ENCODE peak calls at places on chromosome 2, in six cellular contexts. One of them, this sample, is unnamed.
A peak's percentile ranks its signal among the peaks of the same experiment; 100 is the strongest.

GRCh38 chr2:158204741-158205165 is 103.1 kb downstream of the UPP2 start:
- DNase-seq in GM12878: no peak
- DNase-seq in stimulated activated CD4-positive, alpha-beta T cell treated with anti-CD3 and anti-CD28 coated beads, Interleukin-12 subunit alpha, Interleukin-12 subunit beta, amount 100 ng/mL, for 24 hours: no peak
- DNase-seq in neural crest cell: no peak
- DNase-seq in DMS79: no peak
- DNase-seq in ELF-1: no peak
- DNase-seq in this sample: no peak

GRCh38 chr2:85129861-85130260 is 3.3 kb upstream of the TCF7L1 start:
- DNase-seq in stimulated activated CD4-positive, alpha-beta T cell treated with anti-CD3 and anti-CD28 coated beads, Interleukin-12 subunit alpha, Interleukin-12 subunit beta, amount 100 ng/mL, for 24 hours: no peak
- DNase-seq in ELF-1: no peak
- DNase-seq in GM12878: no peak
- DNase-seq in DMS79: no peak
- DNase-seq in neural crest cell: no peak
- DNase-seq in this sample: no peak

GRCh38 chr2:6181525-6182270 is 489.5 kb downstream of the SOX11 start:
- DNase-seq in ELF-1: no peak
- DNase-seq in GM12878: no peak
- DNase-seq in neural crest cell: no peak
- DNase-seq in DMS79: peak; percentile 35
- DNase-seq in stimulated activated CD4-positive, alpha-beta T cell treated with anti-CD3 and anti-CD28 coated beads, Interleukin-12 subunit alpha, Interleukin-12 subunit beta, amount 100 ng/mL, for 24 hours: no peak
- DNase-seq in this sample: no peak

GRCh38 chr2:216620806-216621205 is 12.4 kb upstream of the IGFBP2 start:
- DNase-seq in stimulated activated CD4-positive, alpha-beta T cell treated with anti-CD3 and anti-CD28 coated beads, Interleukin-12 subunit alpha, Interleukin-12 subunit beta, amount 100 ng/mL, for 24 hours: no peak
- DNase-seq in DMS79: no peak
- DNase-seq in ELF-1: no peak
- DNase-seq in GM12878: no peak
- DNase-seq in neural crest cell: peak; percentile 18
- DNase-seq in this sample: no peak

GRCh38 chr2:422676-423435 is 135.0 kb upstream of the ALKAL2 start:
- DNase-seq in DMS79: no peak
- DNase-seq in neural crest cell: no peak
- DNase-seq in GM12878: no peak
- DNase-seq in ELF-1: no peak
- DNase-seq in stimulated activated CD4-positive, alpha-beta T cell treated with anti-CD3 and anti-CD28 coated beads, Interleukin-12 subunit alpha, Interleukin-12 subunit beta, amount 100 ng/mL, for 24 hours: no peak
- DNase-seq in this sample: no peak

GRCh38 chr2:215407061-215407460 is 28.8 kb downstream of the FN1 start:
- DNase-seq in neural crest cell: no peak
- DNase-seq in GM12878: no peak
- DNase-seq in stimulated activated CD4-positive, alpha-beta T cell treated with anti-CD3 and anti-CD28 coated beads, Interleukin-12 subunit alpha, Interleukin-12 subunit beta, amount 100 ng/mL, for 24 hours: no peak
- DNase-seq in DMS79: no peak
- DNase-seq in ELF-1: no peak
- DNase-seq in this sample: no peak

GRCh38 chr2:144776766-144777165 is 256.8 kb upstream of the ZEB2 start:
- DNase-seq in stimulated activated CD4-positive, alpha-beta T cell treated with anti-CD3 and anti-CD28 coated beads, Interleukin-12 subunit alpha, Interleukin-12 subunit beta, amount 100 ng/mL, for 24 hours: no peak
- DNase-seq in ELF-1: no peak
- DNase-seq in DMS79: no peak
- DNase-seq in GM12878: no peak
- DNase-seq in neural crest cell: no peak
- DNase-seq in this sample: no peak

GRCh38 chr2:187567126-187567525 is 12.9 kb upstream of the TFPI start:
- DNase-seq in stimulated activated CD4-positive, alpha-beta T cell treated with anti-CD3 and anti-CD28 coated beads, Interleukin-12 subunit alpha, Interleukin-12 subunit beta, amount 100 ng/mL, for 24 hours: no peak
- DNase-seq in neural crest cell: no peak
- DNase-seq in ELF-1: no peak
- DNase-seq in DMS79: no peak
- DNase-seq in GM12878: no peak
- DNase-seq in this sample: no peak

GRCh38 chr2:241330616-241330981 is 14.9 kb downstream of the SEPTIN2 start:
- DNase-seq in DMS79: no peak
- DNase-seq in GM12878: no peak
- DNase-seq in ELF-1: no peak
- DNase-seq in neural crest cell: no peak
- DNase-seq in stimulated activated CD4-positive, alpha-beta T cell treated with anti-CD3 and anti-CD28 coated beads, Interleukin-12 subunit alpha, Interleukin-12 subunit beta, amount 100 ng/mL, for 24 hours: no peak
- DNase-seq in this sample: no peak

GRCh38 chr2:223995569-223995968 is 38.3 kb downstream of the MRPL44 start:
- DNase-seq in GM12878: no peak
- DNase-seq in stimulated activated CD4-positive, alpha-beta T cell treated with anti-CD3 and anti-CD28 coated beads, Interleukin-12 subunit alpha, Interleukin-12 subunit beta, amount 100 ng/mL, for 24 hours: no peak
- DNase-seq in neural crest cell: no peak
- DNase-seq in DMS79: no peak
- DNase-seq in ELF-1: no peak
- DNase-seq in this sample: no peak

GRCh38 chr2:31420936-31421335 is 6.4 kb upstream of the XDH start:
- DNase-seq in ELF-1: no peak
- DNase-seq in stimulated activated CD4-positive, alpha-beta T cell treated with anti-CD3 and anti-CD28 coated beads, Interleukin-12 subunit alpha, Interleukin-12 subunit beta, amount 100 ng/mL, for 24 hours: no peak
- DNase-seq in GM12878: no peak
- DNase-seq in DMS79: no peak
- DNase-seq in neural crest cell: no peak
- DNase-seq in this sample: no peak

GRCh38 chr2:65420712-65421431 is 11.5 kb downstream of the SPRED2 start:
- DNase-seq in DMS79: no peak
- DNase-seq in GM12878: no peak
- DNase-seq in ELF-1: no peak
- DNase-seq in neural crest cell: no peak
- DNase-seq in stimulated activated CD4-positive, alpha-beta T cell treated with anti-CD3 and anti-CD28 coated beads, Interleukin-12 subunit alpha, Interleukin-12 subunit beta, amount 100 ng/mL, for 24 hours: no peak
- DNase-seq in this sample: no peak

GRCh38 chr2:232336956-232337700 is 41.4 kb upstream of the ALPP start:
- DNase-seq in neural crest cell: no peak
- DNase-seq in stimulated activated CD4-positive, alpha-beta T cell treated with anti-CD3 and anti-CD28 coated beads, Interleukin-12 subunit alpha, Interleukin-12 subunit beta, amount 100 ng/mL, for 24 hours: no peak
- DNase-seq in DMS79: no peak
- DNase-seq in GM12878: no peak
- DNase-seq in ELF-1: no peak
- DNase-seq in this sample: peak; percentile 20

GRCh38 chr2:207188601-207189000 is 22.9 kb upstream of the KLF7 start:
- DNase-seq in ELF-1: no peak
- DNase-seq in GM12878: no peak
- DNase-seq in DMS79: no peak
- DNase-seq in neural crest cell: no peak
- DNase-seq in stimulated activated CD4-positive, alpha-beta T cell treated with anti-CD3 and anti-CD28 coated beads, Interleukin-12 subunit alpha, Interleukin-12 subunit beta, amount 100 ng/mL, for 24 hours: no peak
- DNase-seq in this sample: no peak

GRCh38 chr2:84880645-84881521 is at the start of gene TRABD2A:
- DNase-seq in DMS79: no peak
- DNase-seq in neural crest cell: peak; percentile 23
- DNase-seq in GM12878: no peak
- DNase-seq in ELF-1: peak; percentile 51
- DNase-seq in stimulated activated CD4-positive, alpha-beta T cell treated with anti-CD3 and anti-CD28 coated beads, Interleukin-12 subunit alpha, Interleukin-12 subunit beta, amount 100 ng/mL, for 24 hours: peak; percentile 60
- DNase-seq in this sample: no peak

GRCh38 chr2:119449526-119449925 is 17.9 kb downstream of the TMEM37 start:
- DNase-seq in stimulated activated CD4-positive, alpha-beta T cell treated with anti-CD3 and anti-CD28 coated beads, Interleukin-12 subunit alpha, Interleukin-12 subunit beta, amount 100 ng/mL, for 24 hours: no peak
- DNase-seq in GM12878: no peak
- DNase-seq in ELF-1: no peak
- DNase-seq in DMS79: no peak
- DNase-seq in neural crest cell: no peak
- DNase-seq in this sample: no peak

GRCh38 chr2:167212054-167212648 is 323.9 kb downstream of the XIRP2 start:
- DNase-seq in neural crest cell: peak; percentile 48
- DNase-seq in GM12878: no peak
- DNase-seq in DMS79: no peak
- DNase-seq in stimulated activated CD4-positive, alpha-beta T cell treated with anti-CD3 and anti-CD28 coated beads, Interleukin-12 subunit alpha, Interleukin-12 subunit beta, amount 100 ng/mL, for 24 hours: no peak
- DNase-seq in ELF-1: no peak
- DNase-seq in this sample: no peak

GRCh38 chr2:101188683-101189405 is 37.7 kb upstream of the TBC1D8 start:
- DNase-seq in ELF-1: peak; percentile 52
- DNase-seq in stimulated activated CD4-positive, alpha-beta T cell treated with anti-CD3 and anti-CD28 coated beads, Interleukin-12 subunit alpha, Interleukin-12 subunit beta, amount 100 ng/mL, for 24 hours: no peak
- DNase-seq in DMS79: no peak
- DNase-seq in GM12878: no peak
- DNase-seq in neural crest cell: peak; percentile 62
- DNase-seq in this sample: no peak

GRCh38 chr2:144211065-144211464 is 308.9 kb downstream of the ZEB2 start:
- DNase-seq in neural crest cell: no peak
- DNase-seq in DMS79: no peak
- DNase-seq in ELF-1: no peak
- DNase-seq in stimulated activated CD4-positive, alpha-beta T cell treated with anti-CD3 and anti-CD28 coated beads, Interleukin-12 subunit alpha, Interleukin-12 subunit beta, amount 100 ng/mL, for 24 hours: no peak
- DNase-seq in GM12878: no peak
- DNase-seq in this sample: no peak

GRCh38 chr2:144914622-144915230 is 394.8 kb upstream of the ZEB2 start:
- DNase-seq in ELF-1: no peak
- DNase-seq in DMS79: no peak
- DNase-seq in GM12878: no peak
- DNase-seq in neural crest cell: no peak
- DNase-seq in stimulated activated CD4-positive, alpha-beta T cell treated with anti-CD3 and anti-CD28 coated beads, Interleukin-12 subunit alpha, Interleukin-12 subunit beta, amount 100 ng/mL, for 24 hours: no peak
- DNase-seq in this sample: no peak

GRCh38 chr2:66069937-66070716 is 364.8 kb upstream of the MEIS1 start:
- DNase-seq in ELF-1: peak; percentile 54
- DNase-seq in stimulated activated CD4-positive, alpha-beta T cell treated with anti-CD3 and anti-CD28 coated beads, Interleukin-12 subunit alpha, Interleukin-12 subunit beta, amount 100 ng/mL, for 24 hours: no peak
- DNase-seq in neural crest cell: no peak
- DNase-seq in DMS79: no peak
- DNase-seq in GM12878: no peak
- DNase-seq in this sample: no peak

GRCh38 chr2:232236200-232236599 is 142.4 kb upstream of the ALPP start:
- DNase-seq in ELF-1: no peak
- DNase-seq in GM12878: no peak
- DNase-seq in DMS79: no peak
- DNase-seq in neural crest cell: no peak
- DNase-seq in stimulated activated CD4-positive, alpha-beta T cell treated with anti-CD3 and anti-CD28 coated beads, Interleukin-12 subunit alpha, Interleukin-12 subunit beta, amount 100 ng/mL, for 24 hours: no peak
- DNase-seq in this sample: no peak

GRCh38 chr2:127067620-127068350 is 39.2 kb downstream of the BIN1 start:
- DNase-seq in neural crest cell: peak; percentile 49
- DNase-seq in stimulated activated CD4-positive, alpha-beta T cell treated with anti-CD3 and anti-CD28 coated beads, Interleukin-12 subunit alpha, Interleukin-12 subunit beta, amount 100 ng/mL, for 24 hours: peak; percentile 61
- DNase-seq in ELF-1: peak; percentile 93
- DNase-seq in DMS79: no peak
- DNase-seq in GM12878: no peak
- DNase-seq in this sample: no peak

GRCh38 chr2:224369028-224369632 is 32.8 kb downstream of the FAM124B start:
- DNase-seq in GM12878: no peak
- DNase-seq in stimulated activated CD4-positive, alpha-beta T cell treated with anti-CD3 and anti-CD28 coated beads, Interleukin-12 subunit alpha, Interleukin-12 subunit beta, amount 100 ng/mL, for 24 hours: no peak
- DNase-seq in DMS79: no peak
- DNase-seq in neural crest cell: no peak
- DNase-seq in ELF-1: peak; percentile 37
- DNase-seq in this sample: no peak

GRCh38 chr2:135820003-135820618 is 16.9 kb downstream of the LCT start:
- DNase-seq in GM12878: peak; percentile 48
- DNase-seq in DMS79: peak; percentile 70
- DNase-seq in stimulated activated CD4-positive, alpha-beta T cell treated with anti-CD3 and anti-CD28 coated beads, Interleukin-12 subunit alpha, Interleukin-12 subunit beta, amount 100 ng/mL, for 24 hours: peak; percentile 84
- DNase-seq in neural crest cell: no peak
- DNase-seq in ELF-1: no peak
- DNase-seq in this sample: no peak

GRCh38 chr2:203688798-203689197 is 17.6 kb upstream of the CD28 start:
- DNase-seq in neural crest cell: no peak
- DNase-seq in DMS79: no peak
- DNase-seq in stimulated activated CD4-positive, alpha-beta T cell treated with anti-CD3 and anti-CD28 coated beads, Interleukin-12 subunit alpha, Interleukin-12 subunit beta, amount 100 ng/mL, for 24 hours: no peak
- DNase-seq in GM12878: peak; percentile 68
- DNase-seq in ELF-1: peak; percentile 14
- DNase-seq in this sample: no peak

GRCh38 chr2:28981016-28981441 is at the start of gene TOGARAM2:
- DNase-seq in DMS79: peak; percentile 27
- DNase-seq in GM12878: no peak
- DNase-seq in ELF-1: peak; percentile 69
- DNase-seq in stimulated activated CD4-positive, alpha-beta T cell treated with anti-CD3 and anti-CD28 coated beads, Interleukin-12 subunit alpha, Interleukin-12 subunit beta, amount 100 ng/mL, for 24 hours: no peak
- DNase-seq in neural crest cell: no peak
- DNase-seq in this sample: no peak

GRCh38 chr2:31294230-31294629 is 60.3 kb downstream of the EHD3 start:
- DNase-seq in stimulated activated CD4-positive, alpha-beta T cell treated with anti-CD3 and anti-CD28 coated beads, Interleukin-12 subunit alpha, Interleukin-12 subunit beta, amount 100 ng/mL, for 24 hours: no peak
- DNase-seq in GM12878: no peak
- DNase-seq in ELF-1: no peak
- DNase-seq in DMS79: no peak
- DNase-seq in neural crest cell: no peak
- DNase-seq in this sample: no peak

GRCh38 chr2:6772366-6772710 is 93.4 kb downstream of the CMPK2 start:
- DNase-seq in ELF-1: peak; percentile 80
- DNase-seq in neural crest cell: peak; percentile 42
- DNase-seq in stimulated activated CD4-positive, alpha-beta T cell treated with anti-CD3 and anti-CD28 coated beads, Interleukin-12 subunit alpha, Interleukin-12 subunit beta, amount 100 ng/mL, for 24 hours: no peak
- DNase-seq in DMS79: no peak
- DNase-seq in GM12878: no peak
- DNase-seq in this sample: no peak

GRCh38 chr2:2730301-2730833 is 399.3 kb upstream of the MYT1L start:
- DNase-seq in stimulated activated CD4-positive, alpha-beta T cell treated with anti-CD3 and anti-CD28 coated beads, Interleukin-12 subunit alpha, Interleukin-12 subunit beta, amount 100 ng/mL, for 24 hours: no peak
- DNase-seq in GM12878: no peak
- DNase-seq in neural crest cell: no peak
- DNase-seq in ELF-1: no peak
- DNase-seq in DMS79: no peak
- DNase-seq in this sample: no peak

GRCh38 chr2:30472326-30472725 is 25.3 kb downstream of the LCLAT1 start:
- DNase-seq in DMS79: no peak
- DNase-seq in neural crest cell: no peak
- DNase-seq in GM12878: no peak
- DNase-seq in ELF-1: no peak
- DNase-seq in stimulated activated CD4-positive, alpha-beta T cell treated with anti-CD3 and anti-CD28 coated beads, Interleukin-12 subunit alpha, Interleukin-12 subunit beta, amount 100 ng/mL, for 24 hours: no peak
- DNase-seq in this sample: no peak

GRCh38 chr2:109214651-109215371 is 85.8 kb downstream of the SH3RF3 start:
- DNase-seq in DMS79: no peak
- DNase-seq in GM12878: no peak
- DNase-seq in neural crest cell: no peak
- DNase-seq in ELF-1: no peak
- DNase-seq in stimulated activated CD4-positive, alpha-beta T cell treated with anti-CD3 and anti-CD28 coated beads, Interleukin-12 subunit alpha, Interleukin-12 subunit beta, amount 100 ng/mL, for 24 hours: no peak
- DNase-seq in this sample: no peak

GRCh38 chr2:74548919-74549684 is 4.6 kb downstream of the LOXL3 start:
- DNase-seq in DMS79: peak; percentile 48
- DNase-seq in ELF-1: peak; percentile 70
- DNase-seq in neural crest cell: peak; percentile 36
- DNase-seq in stimulated activated CD4-positive, alpha-beta T cell treated with anti-CD3 and anti-CD28 coated beads, Interleukin-12 subunit alpha, Interleukin-12 subunit beta, amount 100 ng/mL, for 24 hours: no peak
- DNase-seq in GM12878: no peak
- DNase-seq in this sample: no peak

GRCh38 chr2:15334650-15335326 is 226.3 kb downstream of the NBAS start:
- DNase-seq in DMS79: peak; percentile 85
- DNase-seq in neural crest cell: no peak
- DNase-seq in stimulated activated CD4-positive, alpha-beta T cell treated with anti-CD3 and anti-CD28 coated beads, Interleukin-12 subunit alpha, Interleukin-12 subunit beta, amount 100 ng/mL, for 24 hours: no peak
- DNase-seq in ELF-1: no peak
- DNase-seq in GM12878: no peak
- DNase-seq in this sample: no peak

GRCh38 chr2:188786368-188786781 is 187.8 kb upstream of the COL3A1 start:
- DNase-seq in ELF-1: no peak
- DNase-seq in stimulated activated CD4-positive, alpha-beta T cell treated with anti-CD3 and anti-CD28 coated beads, Interleukin-12 subunit alpha, Interleukin-12 subunit beta, amount 100 ng/mL, for 24 hours: no peak
- DNase-seq in DMS79: no peak
- DNase-seq in neural crest cell: no peak
- DNase-seq in GM12878: no peak
- DNase-seq in this sample: no peak

GRCh38 chr2:217392930-217393584 is 533.2 kb upstream of the TNP1 start:
- DNase-seq in GM12878: no peak
- DNase-seq in neural crest cell: no peak
- DNase-seq in DMS79: no peak
- DNase-seq in stimulated activated CD4-positive, alpha-beta T cell treated with anti-CD3 and anti-CD28 coated beads, Interleukin-12 subunit alpha, Interleukin-12 subunit beta, amount 100 ng/mL, for 24 hours: no peak
- DNase-seq in ELF-1: no peak
- DNase-seq in this sample: no peak

This sample was measured in mesothelial cell of epicardium.